ENCODE peak calls at places on chromosomes 6 and 20, in four cellular contexts. T, D, Z and S are unnamed samples.

GRCh38 chr6:111971866-111972532 is 81.9 kb upstream of the CCN6 start:
- DNase-seq in T (no peak), D (no peak), Z (no peak), S (no peak)

GRCh38 chr6:118335325-118335724 is 212.8 kb upstream of the PLN start:
- DNase-seq in T (no peak), D (no peak), Z (no peak), S (no peak)

GRCh38 chr20:20699144-20699543 is 13.3 kb downstream of the RALGAPA2 start:
- DNase-seq in T (no peak), D (no peak), Z (peak), S (no peak)

GRCh38 chr6:90004511-90004910 is 110.2 kb downstream of the GJA10 start:
- DNase-seq in T (no peak), D (no peak), Z (no peak), S (no peak)

GRCh38 chr20:1569417-1569861 is 11.9 kb upstream of the SIRPD start:
- DNase-seq in T (peak), D (no peak), Z (peak), S (no peak)

GRCh38 chr6:38579010-38579628 is 60.6 kb downstream of the BTBD9 start:
- DNase-seq in T (peak), D (no peak), Z (no peak), S (no peak)

GRCh38 chr6:165441176-165441575 is 131.8 kb upstream of the C6orf118 start:
- DNase-seq in T (no peak), D (no peak), Z (no peak), S (no peak)

GRCh38 chr6:101730954-101731353 is 337.4 kb downstream of the GRIK2 start:
- DNase-seq in T (no peak), D (no peak), Z (no peak), S (no peak)

GRCh38 chr6:39753745-39754084 is 28.5 kb upstream of the KIF6 start:
- DNase-seq in T (no peak), D (no peak), Z (no peak), S (no peak)

GRCh38 chr6:108564178-108564577 is 3.5 kb downstream of the FOXO3 start:
- DNase-seq in T (no peak), D (no peak), Z (no peak), S (no peak)

GRCh38 chr20:53984354-53984753 is 86.0 kb downstream of the BCAS1 start:
- DNase-seq in T (no peak), D (no peak), Z (no peak), S (no peak)

GRCh38 chr6:44086931-44087574 is 40.2 kb downstream of the MRPL14 start:
- DNase-seq in T (no peak), D (no peak), Z (no peak), S (no peak)

GRCh38 chr6:23307516-23307915 is 738.1 kb downstream of the HDGFL1 start:
- DNase-seq in T (no peak), D (no peak), Z (no peak), S (no peak)

GRCh38 chr6:78942451-78942850 is 75.1 kb downstream of the IRAK1BP1 start:
- DNase-seq in T (no peak), D (no peak), Z (no peak), S (no peak)

GRCh38 chr20:50005378-50006020 is 22.7 kb downstream of the SNAI1 start:
- DNase-seq in T (no peak), D (no peak), Z (no peak), S (no peak)

GRCh38 chr6:167550936-167551633 is 226.2 kb downstream of the TTLL2 start:
- DNase-seq in T (no peak), D (no peak), Z (no peak), S (no peak)

GRCh38 chr6:33324139-33324538 is 6.6 kb upstream of the ZBTB22 start:
- DNase-seq in T (no peak), D (no peak), Z (no peak), S (no peak)

GRCh38 chr6:1251198-1252155 is 60.4 kb upstream of the FOXQ1 start:
- DNase-seq in T (no peak), D (no peak), Z (peak), S (no peak)

DNA sequence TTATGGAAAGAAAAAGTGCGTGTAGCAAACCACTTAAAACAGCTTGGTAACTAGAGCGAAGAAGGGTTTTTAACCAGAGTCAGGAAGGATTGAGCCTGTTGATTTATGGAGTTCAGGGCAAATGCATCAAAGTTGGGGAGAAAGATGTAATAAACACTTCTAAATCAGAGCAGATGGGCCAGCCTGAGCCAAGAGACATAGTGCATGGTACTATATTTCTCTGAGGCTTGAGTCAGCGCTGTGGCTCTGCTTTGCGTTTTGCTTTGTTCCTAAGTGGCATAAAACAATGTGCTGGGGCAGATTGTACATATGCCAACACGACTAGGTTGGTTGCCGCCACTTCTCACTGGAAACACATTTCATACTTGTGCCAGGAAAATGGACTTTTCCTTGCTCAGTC is 111.3 kb downstream of the BCKDHB start:
- DNase-seq in T (no peak), D (no peak), Z (no peak), S (no peak)
- TF ChIP-seq TCF7 in T (no peak), D (no peak), Z (no peak), S (no peak)

DNA sequence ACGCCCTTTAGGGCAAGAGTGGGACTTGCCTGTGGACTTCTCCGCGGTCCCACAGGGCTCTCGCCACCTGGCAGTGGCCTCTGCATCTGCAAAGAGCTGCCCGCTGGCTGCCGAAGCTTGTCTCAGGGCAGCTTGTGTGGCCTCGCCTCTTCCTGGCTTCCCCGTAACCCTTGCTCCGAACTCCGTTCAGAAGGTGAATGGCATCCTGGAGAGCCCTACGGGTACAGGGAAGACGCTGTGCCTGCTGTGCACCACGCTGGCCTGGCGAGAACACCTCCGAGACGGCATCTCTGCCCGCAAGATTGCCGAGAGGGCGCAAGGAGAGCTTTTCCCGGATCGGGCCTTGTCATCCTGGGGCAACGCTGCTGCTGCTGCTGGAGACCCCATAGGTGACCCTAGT is 3.0 kb downstream of the RTEL1 start:
- DNase-seq in T (no peak), D (no peak), Z (no peak), S (no peak)
- TF ChIP-seq TCF7 in T (no peak), D (no peak), Z (no peak), S (no peak)

DNA sequence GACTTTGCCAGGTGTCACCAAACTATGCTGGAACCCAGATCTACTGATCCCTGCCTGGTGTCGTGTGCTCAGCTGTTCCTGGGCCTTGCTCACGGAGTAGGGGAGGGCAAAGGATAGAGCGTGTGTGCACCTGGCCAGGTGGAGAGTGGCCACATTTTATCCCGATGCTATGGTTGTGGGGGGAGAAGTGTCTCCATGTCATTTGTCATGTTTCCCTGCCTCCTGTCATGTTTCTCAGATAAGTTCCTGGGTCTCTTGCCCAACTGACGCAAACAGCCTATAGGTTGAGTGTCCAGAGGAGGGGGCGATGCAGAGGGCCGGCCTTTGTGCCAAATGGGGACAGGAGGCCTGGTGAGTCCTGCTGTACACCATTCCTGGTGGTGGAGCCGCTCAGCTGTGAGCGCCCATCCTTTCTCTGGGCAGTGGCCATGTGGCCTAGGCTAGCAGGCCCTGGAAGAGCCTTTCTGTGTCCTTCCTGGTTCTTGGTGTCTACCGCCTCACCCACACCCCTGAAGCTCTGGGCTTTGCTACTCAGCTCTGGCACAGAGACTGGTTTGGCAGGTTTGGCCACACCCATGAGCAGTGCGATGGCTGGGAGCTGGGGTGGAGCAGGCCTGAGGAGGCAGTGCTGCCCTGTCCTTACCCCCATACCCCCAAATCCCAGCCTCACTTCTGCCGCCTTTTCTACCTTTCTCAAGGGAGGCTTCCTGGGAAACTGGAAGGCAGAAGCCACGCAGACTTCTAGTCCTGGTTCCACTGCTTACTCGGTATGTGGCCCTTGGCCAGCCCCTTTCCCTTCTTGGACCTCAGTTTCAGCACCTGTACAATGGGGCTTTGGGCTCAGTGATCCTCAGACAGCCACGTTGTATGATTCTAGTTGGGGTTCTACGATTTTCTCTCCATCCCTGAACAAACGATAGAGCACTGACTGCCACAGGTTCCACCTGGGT is 32.3 kb upstream of the EPB41L1 start:
- DNase-seq in T (no peak), D (no peak), Z (no peak), S (no peak)
- TF ChIP-seq TCF7 in T (no peak), D (no peak), Z (no peak), S (no peak)

GRCh38 chr20:56953055-56953586 is 313.3 kb downstream of the BMP7 start:
- DNase-seq in T (no peak), D (no peak), Z (no peak), S (no peak)
- TF ChIP-seq TCF7 in T (no peak), D (no peak), Z (no peak), S (no peak)

GRCh38 chr20:18548465-18548864 is 18.8 kb upstream of the SMIM26 start:
- DNase-seq in T (no peak), D (no peak), Z (no peak), S (no peak)

DNA sequence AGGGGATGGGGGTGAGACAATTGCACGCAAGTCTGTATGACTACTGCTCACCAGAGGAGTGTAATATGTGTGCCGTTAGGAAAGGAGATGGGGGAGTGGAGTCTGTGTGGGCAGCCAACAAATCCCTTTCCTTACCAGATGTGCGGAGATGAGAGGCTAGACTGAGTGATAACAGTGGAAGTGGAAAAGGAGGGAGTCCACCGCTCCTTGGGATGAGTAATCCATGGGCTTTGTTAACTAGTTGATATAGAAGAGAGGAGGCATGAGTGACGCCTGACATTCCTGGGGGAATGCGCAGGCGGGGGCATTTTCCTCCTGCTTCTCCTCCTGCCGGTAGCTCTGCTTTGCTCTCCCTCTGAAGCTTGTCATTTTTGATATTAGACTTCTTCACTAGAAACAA is 13.5 kb upstream of the SMIM26 start:
- DNase-seq in T (no peak), D (no peak), Z (no peak), S (no peak)
- TF ChIP-seq TCF7 in T (no peak), D (no peak), Z (no peak), S (no peak)

DNA sequence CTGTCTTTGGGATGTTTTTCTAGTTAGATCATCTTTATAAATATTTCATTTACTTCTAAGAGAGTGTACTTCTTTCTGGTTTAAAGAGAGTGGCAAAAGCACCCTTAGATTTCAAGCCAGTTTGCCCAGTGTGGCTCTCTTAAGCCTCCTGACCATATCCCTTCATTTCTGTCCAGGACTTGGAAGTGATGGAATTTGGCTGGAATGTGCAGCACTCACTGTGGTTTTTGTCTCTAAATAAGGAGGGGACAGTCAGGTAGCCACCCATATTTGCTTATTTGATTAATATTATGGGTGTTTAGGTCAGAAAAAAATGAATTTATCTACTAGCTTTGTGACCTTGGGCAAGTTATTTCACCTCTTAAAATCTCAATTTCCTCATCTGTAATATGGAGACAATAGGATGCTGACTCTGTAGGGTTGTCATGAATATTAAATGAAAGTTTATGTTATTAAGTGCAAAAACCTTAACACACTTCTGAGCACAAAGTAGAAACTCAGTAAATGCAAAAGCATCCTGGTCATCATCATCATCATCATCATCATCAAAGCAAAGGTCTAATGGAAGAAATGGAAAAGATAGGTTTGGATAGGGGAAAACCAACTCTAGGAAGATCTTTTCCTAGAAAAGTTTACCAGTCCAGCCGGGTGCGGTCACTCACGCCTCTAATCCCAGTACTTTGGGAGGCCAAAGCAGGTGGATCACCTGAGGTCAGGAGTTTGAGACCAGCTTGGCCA is 3.1 kb downstream of the CRYBG1 start:
- DNase-seq in T (no peak), D (no peak), Z (no peak), S (no peak)
- TF ChIP-seq TCF7 in T (no peak), D (no peak), Z (no peak), S (no peak)

DNA sequence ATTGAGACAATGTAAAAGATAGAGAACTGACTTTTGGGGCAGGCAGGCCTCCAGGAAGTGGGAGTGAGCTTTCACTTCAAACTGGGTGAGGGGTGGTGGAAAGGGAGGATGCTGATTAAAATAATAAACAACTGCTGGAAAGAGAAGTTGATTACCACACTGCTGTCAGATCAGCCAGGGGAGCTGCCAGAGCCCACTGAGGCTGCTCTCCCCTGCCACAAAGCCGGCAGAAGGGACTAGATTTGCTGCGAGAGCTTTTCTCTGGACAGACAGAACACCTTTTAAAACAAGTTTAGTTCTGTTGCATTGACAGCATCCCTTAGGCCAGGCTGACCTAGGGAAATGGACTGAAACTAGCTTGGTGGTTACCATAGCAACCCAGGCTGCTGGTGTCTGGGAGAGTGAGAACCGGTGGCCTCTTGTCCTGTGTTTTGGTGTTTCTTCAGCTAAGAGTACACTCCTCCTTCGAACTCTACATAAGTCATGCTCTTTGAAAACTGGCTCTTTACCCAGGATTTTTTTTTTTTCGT is 374.1 kb downstream of the UTRN start:
- DNase-seq in T (no peak), D (no peak), Z (peak), S (peak)
- TF ChIP-seq TCF7 in T (no peak), D (no peak), Z (no peak), S (no peak)

DNA sequence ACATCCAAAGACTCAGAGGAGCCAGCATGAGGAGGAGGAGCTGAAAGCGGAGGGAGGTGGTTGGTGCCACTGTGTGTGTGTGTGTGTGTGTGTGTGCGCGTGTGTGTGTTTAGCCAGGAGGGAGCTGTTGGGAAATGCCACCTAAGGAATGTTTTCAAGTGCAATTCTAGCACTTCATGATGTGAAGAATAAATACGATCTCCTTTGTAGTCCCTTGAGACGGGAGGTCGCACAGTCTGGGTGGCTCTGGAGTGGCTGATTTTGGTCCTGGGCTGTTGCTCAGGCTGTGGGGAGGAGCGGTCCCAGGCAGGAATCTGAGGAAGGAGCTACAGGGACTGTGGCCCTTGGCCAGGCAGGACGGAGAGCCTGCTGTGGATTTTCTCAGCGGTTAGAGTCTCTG is 93.7 kb downstream of the PPP1R14C start:
- DNase-seq in T (no peak), D (no peak), Z (no peak), S (peak)
- TF ChIP-seq TCF7 in T (no peak), D (no peak), Z (no peak), S (no peak)

GRCh38 chr20:43976577-43976976 is 61.9 kb downstream of the TOX2 start:
- DNase-seq in T (no peak), D (no peak), Z (no peak), S (no peak)
- TF ChIP-seq TCF7 in T (no peak), D (no peak), Z (no peak), S (no peak)

DNA sequence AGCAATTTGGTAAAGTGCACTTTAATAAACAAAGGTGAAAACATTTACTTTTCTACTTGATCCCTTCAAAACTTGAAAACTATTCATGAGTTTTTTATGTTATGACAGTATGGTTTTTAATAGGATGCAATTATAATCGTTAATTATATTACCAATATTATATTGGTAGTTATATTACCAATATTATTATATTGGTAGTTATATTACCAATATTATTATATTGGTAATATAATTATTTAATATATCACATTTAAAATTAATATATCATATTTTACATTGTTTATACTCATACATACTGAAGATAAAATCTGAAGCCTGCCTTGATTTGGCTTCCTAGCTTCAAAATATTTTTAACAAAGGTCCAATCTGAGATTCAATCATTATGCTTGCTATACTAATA is 186.1 kb upstream of the THBS2 start:
- DNase-seq in T (no peak), D (no peak), Z (no peak), S (no peak)
- TF ChIP-seq TCF7 in T (no peak), D (no peak), Z (no peak), S (no peak)